ENCODE peak calls at places on chromosomes 2 and 18, in five cellular contexts. T is HCT116, B is GM12891, X is IMR-90, H is body of pancreas. M is an unnamed sample.

GRCh38 chr18:68484241-68484640 is 230.7 kb downstream of the TMX3 start:
- DNase-seq in T (no peak), B (no peak), X (peak; percentile 55), H (no peak), M (no peak)

GRCh38 chr2:142562900-142563299 is 314.6 kb upstream of the KYNU start:
- DNase-seq in T (no peak), B (no peak), X (no peak), H (no peak), M (no peak)

GRCh38 chr2:168480825-168481585 is 24.9 kb downstream of the CERS6 start:
- DNase-seq in T (no peak), B (no peak), X (no peak), H (no peak), M (no peak)

GRCh38 chr2:200640906-200641305 is 55.1 kb downstream of the AOX1 start:
- DNase-seq in T (no peak), B (no peak), X (no peak), H (no peak), M (no peak)

GRCh38 chr2:117718048-117718447 is 96.4 kb upstream of the DDX18 start:
- DNase-seq in T (no peak), B (no peak), X (no peak), H (no peak), M (no peak)

GRCh38 chr2:161128885-161129284 is 31.3 kb upstream of the TANK start:
- DNase-seq in T (no peak), B (no peak), X (no peak), H (no peak), M (no peak)

GRCh38 chr18:32930695-32931301 is 158.0 kb upstream of the KLHL14 start:
- DNase-seq in T (peak; percentile 2), B (peak; percentile 12), X (peak; percentile 60), H (no peak), M (no peak)

GRCh38 chr2:41827354-41827971 is 220.4 kb upstream of the PKDCC start:
- DNase-seq in T (no peak), B (no peak), X (no peak), H (no peak), M (no peak)

GRCh38 chr2:204479557-204479956 is 65.7 kb upstream of the PARD3B start:
- DNase-seq in T (no peak), B (no peak), X (peak; percentile 84), H (no peak), M (no peak)

GRCh38 chr2:119888673-119889072 is 124.2 kb upstream of the EPB41L5 start:
- DNase-seq in T (no peak), B (no peak), X (peak; percentile 92), H (no peak), M (peak; percentile 8)

GRCh38 chr2:18402-19271 is 27.7 kb downstream of the FAM110C start:
- DNase-seq in T (no peak), B (no peak), X (no peak), H (no peak), M (no peak)

GRCh38 chr2:238320246-238320647 is at the start of gene TRAF3IP1:
- DNase-seq in T (peak; percentile 77), B (peak; percentile 98), X (peak; percentile 89), H (peak; percentile 97), M (peak; percentile 96)
- TF ChIP-seq POLR2A in T (no peak), B (no peak), X (no peak), H (no peak), M (peak; percentile 32)

DNA sequence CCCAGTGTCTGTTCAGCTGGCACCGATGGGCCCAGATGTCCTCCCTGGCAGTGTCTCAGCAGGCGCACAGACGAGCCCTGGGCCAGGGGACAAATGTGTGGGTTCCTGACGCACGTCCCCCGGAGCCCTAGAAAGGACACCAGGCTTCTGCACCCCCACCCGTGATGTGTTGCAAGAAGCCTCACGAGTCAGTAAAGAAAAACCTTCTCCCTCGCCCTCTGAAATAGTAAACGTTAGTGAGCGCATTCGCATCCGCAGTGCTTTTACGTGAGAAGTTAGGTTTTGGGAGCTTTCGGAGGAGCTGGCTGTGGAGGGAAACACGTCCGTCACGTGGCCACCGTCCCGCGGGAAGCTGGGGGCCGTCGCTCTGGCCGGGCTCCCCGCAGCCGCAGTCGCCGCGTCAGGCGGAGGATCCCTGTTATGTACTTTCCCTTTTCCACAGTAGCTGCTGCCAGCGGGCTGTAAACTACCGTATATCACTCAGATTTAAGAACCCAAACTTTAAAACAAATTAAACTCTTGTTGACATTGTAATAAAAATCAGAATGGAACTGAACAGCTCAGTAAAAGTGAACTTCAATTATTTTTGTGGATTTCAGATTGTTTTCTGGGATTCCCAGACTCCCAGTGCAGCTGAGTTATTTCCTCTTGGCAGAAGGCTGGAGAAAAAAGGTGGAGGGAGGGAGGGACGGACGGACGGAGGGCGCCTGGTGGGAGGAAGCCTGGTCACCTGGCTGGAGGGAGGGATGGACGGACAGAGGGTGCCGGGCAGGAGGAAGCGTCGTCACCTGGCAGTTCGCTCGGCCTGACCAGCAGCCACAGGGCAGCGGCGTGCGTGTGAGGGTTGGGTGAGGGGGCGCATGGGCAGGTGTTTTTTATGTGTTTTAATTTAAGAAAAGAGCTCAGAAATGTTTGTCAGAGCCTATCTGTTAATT is 112.1 kb downstream of the NFATC1 start:
- DNase-seq in T (no peak), B (no peak), X (peak; percentile 41), H (peak; percentile 60), M (no peak)
- TF ChIP-seq POLR2A in T (no peak), B (peak; percentile 5), X (no peak), H (peak; percentile 27), M (no peak)

DNA sequence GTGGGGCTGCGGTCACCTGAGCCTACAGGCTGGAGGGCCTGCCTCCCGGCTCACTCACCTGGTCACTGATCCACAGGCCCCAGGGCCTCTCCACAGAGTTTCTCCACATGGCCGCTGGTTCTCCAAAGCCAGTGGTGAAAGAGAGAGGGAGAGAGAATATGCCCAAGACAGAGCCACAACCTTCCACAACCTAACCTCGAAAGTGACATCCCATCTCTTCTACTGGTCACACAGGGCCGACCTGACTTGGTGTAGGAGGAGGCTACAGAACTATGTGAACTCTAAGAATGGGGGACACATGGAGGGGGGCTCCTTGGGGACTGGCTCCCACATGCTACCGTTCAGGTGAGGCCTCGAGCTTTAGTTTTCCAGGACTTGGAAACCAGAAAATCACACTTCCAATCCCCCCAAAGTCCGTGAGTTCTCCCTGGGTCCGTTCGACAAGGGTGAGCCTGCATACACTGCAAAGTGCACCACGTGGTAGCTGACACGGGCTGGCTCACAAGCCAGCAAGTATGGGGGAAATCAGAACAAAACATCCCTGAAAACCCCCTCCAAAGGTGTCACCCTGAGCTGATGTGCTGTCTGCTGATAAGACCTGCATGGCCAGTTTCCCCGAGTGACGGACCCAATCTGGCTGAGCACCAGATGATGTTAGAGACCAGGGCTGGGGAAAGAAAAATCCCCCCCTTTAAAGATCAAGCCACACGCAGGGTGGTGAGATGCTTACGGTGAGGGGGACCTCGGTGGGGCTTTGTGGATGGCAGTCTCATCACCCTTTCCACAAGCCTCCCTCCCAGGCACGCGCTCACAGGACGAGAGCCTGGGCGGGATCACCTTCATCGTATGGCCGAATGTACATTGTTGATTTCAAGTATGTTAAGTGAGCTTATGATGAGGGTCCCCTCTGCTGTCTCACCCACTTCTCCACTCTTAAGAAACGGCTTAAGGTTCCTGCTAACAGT is 54.2 kb upstream of the SEMA4C start:
- DNase-seq in T (no peak), B (no peak), X (no peak), H (no peak), M (no peak)
- TF ChIP-seq POLR2A in T (no peak), B (no peak), X (no peak), H (no peak), M (no peak)

GRCh38 chr2:10220516-10221391 is 82.0 kb upstream of the HPCAL1 start:
- DNase-seq in T (no peak), B (no peak), X (peak; percentile 87), H (no peak), M (peak; percentile 40)
- TF ChIP-seq POLR2A in T (no peak), B (no peak), X (no peak), H (no peak), M (no peak)

GRCh38 chr2:86441789-86442641 is 844 bp downstream of the KDM3A start:
- DNase-seq in T (no peak), B (peak; percentile 10), X (peak; percentile 50), H (peak; percentile 56), M (peak; percentile 23)
- TF ChIP-seq POLR2A in T (no peak), B (no peak), X (no peak), H (peak; percentile 71), M (peak; percentile 18)

GRCh38 chr18:6729247-6730091 is at the start of gene ARHGAP28:
- DNase-seq in T (no peak), B (peak; percentile 25), X (peak; percentile 92), H (peak; percentile 83), M (peak; percentile 68)
- TF ChIP-seq POLR2A in T (no peak), B (no peak), X (peak; percentile 31), H (peak; percentile 71), M (peak; percentile 62)

DNA sequence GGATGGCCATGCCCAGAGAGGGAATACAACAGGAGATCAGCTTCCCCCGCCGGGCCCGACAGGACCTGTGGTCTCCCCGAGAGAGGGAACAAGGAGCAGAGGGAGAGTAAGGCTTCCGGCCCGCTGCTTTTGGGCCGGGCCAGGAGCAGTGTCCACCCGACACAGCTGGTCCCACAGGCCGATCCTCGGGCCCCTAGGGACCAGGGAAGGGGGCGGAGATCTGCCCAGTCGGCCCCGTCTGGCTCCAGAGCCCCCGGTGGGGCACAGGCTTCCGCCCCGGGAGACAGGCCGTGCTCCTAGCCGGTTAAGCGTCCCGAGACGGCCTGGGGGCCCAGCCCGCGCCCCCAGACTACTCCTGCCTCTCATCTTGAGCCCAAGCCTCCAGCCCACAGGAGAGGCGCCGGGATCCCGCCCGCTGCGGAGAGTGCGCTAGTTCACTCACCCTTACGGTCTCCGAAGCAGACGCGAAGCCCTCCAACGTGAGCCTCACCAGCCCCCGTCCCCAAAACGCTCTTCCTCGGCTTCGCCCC is at the start of gene MCFD2:
- DNase-seq in T (no peak), B (peak; percentile 33), X (no peak), H (no peak), M (no peak)
- TF ChIP-seq POLR2A in T (no peak), B (no peak), X (peak; percentile 59), H (no peak), M (no peak)

DNA sequence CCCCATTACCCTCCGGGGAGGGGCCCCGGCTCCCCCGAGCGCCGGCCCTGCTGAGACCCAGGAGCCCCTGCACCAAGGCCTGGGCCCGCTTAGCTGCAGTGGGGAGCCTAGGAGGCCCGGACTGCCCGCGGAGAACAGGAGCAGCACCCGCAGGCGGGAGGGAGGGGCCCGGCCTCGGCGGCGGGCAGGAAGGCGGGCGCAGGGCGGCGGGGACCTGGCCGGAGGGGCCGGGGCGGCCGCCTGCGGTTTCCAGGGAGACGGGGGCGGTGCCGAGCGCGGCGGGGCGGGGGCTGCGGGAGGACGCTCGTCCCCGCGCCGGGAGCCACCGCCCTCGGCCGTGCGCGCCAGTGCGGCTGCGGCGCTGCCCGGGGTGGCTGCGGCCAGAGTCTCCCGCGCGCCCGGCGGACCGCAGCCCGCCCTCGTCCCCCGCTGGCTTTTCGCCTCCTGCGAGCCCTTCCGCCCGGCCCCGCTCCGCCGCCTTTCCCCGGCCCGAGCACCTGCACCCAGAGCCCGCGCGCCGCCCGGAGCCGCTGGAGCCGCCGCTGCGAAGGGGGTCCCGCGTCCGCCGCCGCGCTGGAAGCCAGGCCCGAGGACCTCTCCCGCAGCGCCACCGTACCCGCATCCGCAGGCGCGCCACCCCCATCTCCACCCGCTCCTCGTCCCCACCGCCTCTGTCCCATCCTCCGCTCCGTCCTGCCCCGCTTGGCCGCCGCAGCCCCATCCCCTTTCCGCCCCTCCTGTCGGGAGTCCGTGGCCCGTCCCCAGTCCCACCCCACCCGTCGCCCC is 17.2 kb downstream of the GPC1 start:
- DNase-seq in T (no peak), B (peak; percentile 75), X (peak; percentile 35), H (peak; percentile 76), M (peak; percentile 84)
- TF ChIP-seq POLR2A in T (no peak), B (no peak), X (peak; percentile 28), H (no peak), M (peak; percentile 35)